ENCODE peak calls at places on chromosomes 3 and 15, in eight cellular contexts. One of them, this sample, is unnamed.

GRCh38 chr3:3189961-3190360 is 10.5 kb upstream of the CRBN start:
- DNase-seq in breast epithelium: no peak
- DNase-seq in heart left ventricle: no peak
- DNase-seq in suprapubic skin: no peak
- DNase-seq in IMR-90: no peak
- DNase-seq in uterus: no peak
- DNase-seq in upper lobe of left lung: no peak
- DNase-seq in stomach: no peak
- DNase-seq in this sample: no peak

GRCh38 chr3:63753567-63753966 is 65.5 kb upstream of the C3orf49 start:
- DNase-seq in heart left ventricle: no peak
- DNase-seq in IMR-90: peak; percentile 31
- DNase-seq in breast epithelium: no peak
- DNase-seq in stomach: no peak
- DNase-seq in suprapubic skin: no peak
- DNase-seq in uterus: no peak
- DNase-seq in upper lobe of left lung: no peak
- DNase-seq in this sample: no peak

GRCh38 chr3:13566462-13566748 is 17.5 kb downstream of the FBLN2 start:
- DNase-seq in IMR-90: no peak
- DNase-seq in heart left ventricle: no peak
- DNase-seq in suprapubic skin: no peak
- DNase-seq in uterus: no peak
- DNase-seq in stomach: no peak
- DNase-seq in breast epithelium: no peak
- DNase-seq in upper lobe of left lung: no peak
- DNase-seq in this sample: no peak

GRCh38 chr15:69225355-69226027 is 65.1 kb downstream of the GLCE start:
- DNase-seq in stomach: no peak
- DNase-seq in heart left ventricle: no peak
- DNase-seq in suprapubic skin: no peak
- DNase-seq in breast epithelium: no peak
- DNase-seq in IMR-90: peak; percentile 67
- DNase-seq in upper lobe of left lung: no peak
- DNase-seq in uterus: no peak
- DNase-seq in this sample: no peak

GRCh38 chr3:148873270-148873927 is 8.3 kb downstream of the CPA3 start:
- DNase-seq in upper lobe of left lung: no peak
- DNase-seq in uterus: no peak
- DNase-seq in IMR-90: no peak
- DNase-seq in heart left ventricle: no peak
- DNase-seq in breast epithelium: no peak
- DNase-seq in stomach: peak; percentile 37
- DNase-seq in suprapubic skin: no peak
- DNase-seq in this sample: no peak

GRCh38 chr15:79433610-79434009 is 1.5 kb downstream of the MINAR1 start:
- DNase-seq in IMR-90: no peak
- DNase-seq in breast epithelium: no peak
- DNase-seq in heart left ventricle: no peak
- DNase-seq in stomach: no peak
- DNase-seq in suprapubic skin: no peak
- DNase-seq in upper lobe of left lung: no peak
- DNase-seq in uterus: no peak
- DNase-seq in this sample: no peak

GRCh38 chr15:60091150-60091549 is 87.0 kb downstream of the FOXB1 start:
- DNase-seq in IMR-90: peak; percentile 83
- DNase-seq in uterus: no peak
- DNase-seq in breast epithelium: no peak
- DNase-seq in suprapubic skin: no peak
- DNase-seq in heart left ventricle: no peak
- DNase-seq in upper lobe of left lung: peak; percentile 83
- DNase-seq in stomach: peak; percentile 76
- DNase-seq in this sample: no peak

GRCh38 chr3:137737208-137737607 is 26.9 kb upstream of the SOX14 start:
- DNase-seq in breast epithelium: no peak
- DNase-seq in stomach: no peak
- DNase-seq in IMR-90: no peak
- DNase-seq in uterus: no peak
- DNase-seq in heart left ventricle: no peak
- DNase-seq in upper lobe of left lung: no peak
- DNase-seq in suprapubic skin: no peak
- DNase-seq in this sample: no peak

GRCh38 chr3:179943097-179943880 is 93.4 kb downstream of the PEX5L start:
- DNase-seq in suprapubic skin: no peak
- DNase-seq in stomach: no peak
- DNase-seq in upper lobe of left lung: no peak
- DNase-seq in uterus: no peak
- DNase-seq in IMR-90: no peak
- DNase-seq in breast epithelium: no peak
- DNase-seq in heart left ventricle: no peak
- DNase-seq in this sample: no peak

GRCh38 chr3:111729087-111729846 is 129.8 kb upstream of the PHLDB2 start:
- DNase-seq in stomach: peak; percentile 33
- DNase-seq in uterus: peak; percentile 32
- DNase-seq in suprapubic skin: no peak
- DNase-seq in IMR-90: peak; percentile 87
- DNase-seq in upper lobe of left lung: no peak
- DNase-seq in heart left ventricle: peak; percentile 78
- DNase-seq in breast epithelium: no peak
- DNase-seq in this sample: no peak

GRCh38 chr3:168116279-168116678 is 20.6 kb upstream of the GOLIM4 start:
- DNase-seq in heart left ventricle: peak; percentile 58
- DNase-seq in suprapubic skin: no peak
- DNase-seq in uterus: peak; percentile 23
- DNase-seq in IMR-90: no peak
- DNase-seq in breast epithelium: no peak
- DNase-seq in upper lobe of left lung: peak; percentile 83
- DNase-seq in stomach: peak; percentile 39
- DNase-seq in this sample: peak; percentile 55

GRCh38 chr3:13205567-13206143 is 132.4 kb upstream of the IQSEC1 start:
- DNase-seq in breast epithelium: peak; percentile 30
- DNase-seq in uterus: no peak
- DNase-seq in heart left ventricle: no peak
- DNase-seq in stomach: no peak
- DNase-seq in suprapubic skin: no peak
- DNase-seq in IMR-90: no peak
- DNase-seq in upper lobe of left lung: no peak
- DNase-seq in this sample: no peak

GRCh38 chr15:87498545-87498944 is 758.0 kb downstream of the NTRK3 start:
- DNase-seq in suprapubic skin: no peak
- DNase-seq in IMR-90: peak; percentile 0
- DNase-seq in heart left ventricle: no peak
- DNase-seq in upper lobe of left lung: no peak
- DNase-seq in uterus: no peak
- DNase-seq in breast epithelium: no peak
- DNase-seq in stomach: no peak
- DNase-seq in this sample: no peak

GRCh38 chr3:3559786-3560185 is 239.4 kb upstream of the LRRN1 start:
- DNase-seq in breast epithelium: no peak
- DNase-seq in stomach: no peak
- DNase-seq in upper lobe of left lung: no peak
- DNase-seq in uterus: no peak
- DNase-seq in heart left ventricle: no peak
- DNase-seq in suprapubic skin: no peak
- DNase-seq in IMR-90: no peak
- DNase-seq in this sample: no peak

GRCh38 chr3:23094890-23095462 is 108.2 kb upstream of the UBE2E2 start:
- DNase-seq in stomach: no peak
- DNase-seq in heart left ventricle: no peak
- DNase-seq in uterus: no peak
- DNase-seq in IMR-90: peak; percentile 7
- DNase-seq in suprapubic skin: no peak
- DNase-seq in breast epithelium: no peak
- DNase-seq in upper lobe of left lung: no peak
- DNase-seq in this sample: no peak

GRCh38 chr3:16103472-16103871 is 71.0 kb upstream of the GALNT15 start:
- DNase-seq in breast epithelium: no peak
- DNase-seq in heart left ventricle: no peak
- DNase-seq in stomach: no peak
- DNase-seq in IMR-90: peak; percentile 94
- DNase-seq in upper lobe of left lung: no peak
- DNase-seq in suprapubic skin: no peak
- DNase-seq in uterus: no peak
- DNase-seq in this sample: no peak

GRCh38 chr3:194009892-194010533 is 125.9 kb upstream of the HES1 start:
- DNase-seq in uterus: no peak
- DNase-seq in stomach: no peak
- DNase-seq in upper lobe of left lung: peak; percentile 73
- DNase-seq in suprapubic skin: no peak
- DNase-seq in IMR-90: no peak
- DNase-seq in heart left ventricle: no peak
- DNase-seq in breast epithelium: no peak
- DNase-seq in this sample: no peak

GRCh38 chr15:53193149-53193548 is 403.0 kb upstream of the ONECUT1 start:
- DNase-seq in uterus: no peak
- DNase-seq in IMR-90: no peak
- DNase-seq in breast epithelium: no peak
- DNase-seq in stomach: no peak
- DNase-seq in heart left ventricle: no peak
- DNase-seq in suprapubic skin: no peak
- DNase-seq in upper lobe of left lung: no peak
- DNase-seq in this sample: no peak

GRCh38 chr15:66580643-66581042 is 14.8 kb upstream of the LCTL start:
- DNase-seq in suprapubic skin: no peak
- DNase-seq in uterus: no peak
- DNase-seq in upper lobe of left lung: no peak
- DNase-seq in heart left ventricle: peak; percentile 40
- DNase-seq in IMR-90: peak; percentile 34
- DNase-seq in breast epithelium: no peak
- DNase-seq in stomach: no peak
- DNase-seq in this sample: no peak

GRCh38 chr3:130702985-130703384 is 43.6 kb downstream of the PIK3R4 start:
- DNase-seq in stomach: no peak
- DNase-seq in breast epithelium: no peak
- DNase-seq in uterus: no peak
- DNase-seq in upper lobe of left lung: no peak
- DNase-seq in suprapubic skin: no peak
- DNase-seq in IMR-90: no peak
- DNase-seq in heart left ventricle: no peak
- DNase-seq in this sample: no peak

GRCh38 chr3:11545186-11545851 is 98.4 kb downstream of the VGLL4 start:
- DNase-seq in stomach: no peak
- DNase-seq in heart left ventricle: no peak
- DNase-seq in IMR-90: no peak
- DNase-seq in breast epithelium: peak; percentile 49
- DNase-seq in upper lobe of left lung: no peak
- DNase-seq in suprapubic skin: no peak
- DNase-seq in uterus: no peak
- DNase-seq in this sample: no peak

GRCh38 chr15:37375529-37375928 is 275.2 kb upstream of the MEIS2 start:
- DNase-seq in heart left ventricle: no peak
- DNase-seq in breast epithelium: no peak
- DNase-seq in IMR-90: no peak
- DNase-seq in uterus: no peak
- DNase-seq in suprapubic skin: no peak
- DNase-seq in upper lobe of left lung: no peak
- DNase-seq in stomach: no peak
- DNase-seq in this sample: no peak

DNA sequence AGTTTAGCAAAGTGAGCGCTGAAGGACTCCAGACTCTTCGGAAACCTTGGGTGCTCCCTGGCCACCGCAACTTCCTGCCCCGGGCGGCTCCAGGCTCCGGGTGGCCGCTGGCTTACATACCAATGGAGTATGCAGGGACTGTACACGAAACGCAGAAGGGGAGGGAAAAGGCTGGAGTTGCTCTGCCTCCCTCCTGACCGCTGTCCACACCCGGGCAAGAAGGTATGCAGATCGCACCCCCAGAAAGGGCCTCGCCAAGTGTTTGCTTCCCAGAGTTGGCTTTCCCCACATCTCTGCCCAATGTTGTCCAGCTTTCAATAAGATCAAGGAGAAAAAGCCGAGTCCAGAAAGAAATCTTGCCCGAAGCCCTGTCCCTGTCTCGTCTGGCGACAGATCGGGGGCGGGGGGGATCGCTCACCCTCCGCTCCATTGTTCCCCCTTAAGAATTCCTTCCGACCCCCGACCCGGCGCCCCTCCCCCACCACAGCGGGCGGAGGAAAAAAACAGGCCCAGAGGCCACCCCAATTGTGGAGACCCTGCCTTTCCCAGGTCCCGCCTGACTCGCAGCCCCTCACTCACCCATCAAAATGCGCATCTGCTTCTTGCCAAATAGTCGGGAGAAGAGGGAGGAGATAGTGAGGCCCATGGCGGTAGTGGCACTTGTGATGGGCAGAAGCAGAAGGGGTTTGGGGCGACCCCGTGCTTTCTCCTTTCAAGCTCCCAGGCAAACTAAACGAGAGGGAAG is 477 bp downstream of the ARF4 start:
- DNase-seq in IMR-90: peak; percentile 91
- DNase-seq in uterus: peak; percentile 62
- DNase-seq in upper lobe of left lung: peak; percentile 91
- DNase-seq in heart left ventricle: peak; percentile 84
- DNase-seq in breast epithelium: peak; percentile 86
- DNase-seq in suprapubic skin: peak; percentile 92
- DNase-seq in stomach: peak; percentile 87
- DNase-seq in this sample: peak; percentile 68
- TF ChIP-seq POLR2A in IMR-90: no peak
- TF ChIP-seq POLR2A in uterus: no peak
- TF ChIP-seq POLR2A in upper lobe of left lung: peak; percentile 25
- TF ChIP-seq POLR2A in heart left ventricle: no peak
- TF ChIP-seq POLR2A in breast epithelium: no peak
- TF ChIP-seq POLR2A in suprapubic skin: no peak
- TF ChIP-seq POLR2A in stomach: no peak
- TF ChIP-seq POLR2A in this sample: no peak

GRCh38 chr3:170690133-170690981 is 104.5 kb upstream of the SLC7A14 start:
- DNase-seq in breast epithelium: peak; percentile 54
- DNase-seq in stomach: peak; percentile 77
- DNase-seq in suprapubic skin: peak; percentile 81
- DNase-seq in heart left ventricle: peak; percentile 44
- DNase-seq in IMR-90: peak; percentile 52
- DNase-seq in upper lobe of left lung: peak; percentile 65
- DNase-seq in uterus: peak; percentile 68
- DNase-seq in this sample: no peak
- H3K4me3 ChIP-seq in breast epithelium: no peak overlapping the region
- H3K4me3 ChIP-seq in stomach: no peak overlapping the region
- H3K4me3 ChIP-seq in suprapubic skin: no peak overlapping the region
- H3K4me3 ChIP-seq in heart left ventricle: no peak overlapping the region
- H3K4me3 ChIP-seq in IMR-90: no peak overlapping the region
- H3K4me3 ChIP-seq in upper lobe of left lung: no peak overlapping the region
- H3K4me3 ChIP-seq in uterus: no peak overlapping the region
- H3K4me3 ChIP-seq in this sample: no peak overlapping the region

DNA sequence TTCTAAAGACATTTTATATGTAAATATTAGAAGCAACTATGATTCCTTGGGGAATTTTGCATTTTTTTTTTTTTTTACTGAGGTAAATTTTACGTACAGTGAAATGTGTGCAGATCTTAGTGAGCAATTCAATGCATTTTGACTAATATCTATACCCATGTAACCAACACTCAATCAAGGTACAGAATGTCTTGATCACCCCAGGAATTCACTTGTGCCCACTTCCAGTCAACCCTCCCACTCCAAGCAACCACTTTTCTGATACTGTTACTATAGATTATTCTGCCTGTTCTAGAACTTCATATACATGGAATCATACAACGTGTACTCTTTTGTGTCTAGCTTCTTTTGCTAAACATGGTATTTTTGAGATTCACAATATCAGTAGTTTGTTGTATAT is 45.1 kb upstream of the MGLL start:
- DNase-seq in breast epithelium: no peak
- DNase-seq in IMR-90: no peak
- DNase-seq in stomach: no peak
- DNase-seq in upper lobe of left lung: no peak
- DNase-seq in suprapubic skin: no peak
- DNase-seq in heart left ventricle: no peak
- DNase-seq in uterus: no peak
- DNase-seq in this sample: no peak
- TF ChIP-seq POLR2A in breast epithelium: no peak
- TF ChIP-seq POLR2A in IMR-90: no peak
- TF ChIP-seq POLR2A in stomach: no peak
- TF ChIP-seq POLR2A in upper lobe of left lung: no peak
- TF ChIP-seq POLR2A in suprapubic skin: no peak
- TF ChIP-seq POLR2A in heart left ventricle: no peak
- TF ChIP-seq POLR2A in uterus: no peak
- TF ChIP-seq POLR2A in this sample: no peak

GRCh38 chr3:171457263-171458055 is 2.7 kb downstream of the TNIK start:
- DNase-seq in stomach: no peak
- DNase-seq in upper lobe of left lung: no peak
- DNase-seq in uterus: no peak
- DNase-seq in breast epithelium: no peak
- DNase-seq in heart left ventricle: no peak
- DNase-seq in IMR-90: no peak
- DNase-seq in suprapubic skin: no peak
- DNase-seq in this sample: no peak
- H3K4me3 ChIP-seq in stomach: peak overlapping the region; percentile 89
- H3K4me3 ChIP-seq in upper lobe of left lung: peak overlapping the region; percentile 55
- H3K4me3 ChIP-seq in uterus: no peak overlapping the region
- H3K4me3 ChIP-seq in breast epithelium: no peak overlapping the region
- H3K4me3 ChIP-seq in heart left ventricle: peak overlapping the region; percentile 77
- H3K4me3 ChIP-seq in IMR-90: no peak overlapping the region
- H3K4me3 ChIP-seq in suprapubic skin: peak overlapping the region; percentile 81
- H3K4me3 ChIP-seq in this sample: no peak overlapping the region